ENCODE peak calls at places on chromosomes 16 and 17, in nine cellular contexts. R is BE2C, H is heart left ventricle, W is endothelial cell of umbilical vein, I is right lobe of liver, U is transverse colon, O is left ventricle myocardium inferior, L is ascending aorta, F is psoas muscle. Q is an unnamed sample. For H3K4me1, the result is how much of the 10 kb centered on the place peaks cover.

GRCh38 chr16:72404299-72404698 is 232.3 kb upstream of the PMFBP1 start:
- DNase-seq in R (no peak), H (no peak), W (no peak), I (no peak), U (no peak), O (no peak), L (no peak), F (no peak), Q (no peak)

GRCh38 chr16:28931801-28932225 is at the start of gene CD19:
- DNase-seq in R (no peak), H (no peak), W (no peak), I (no peak), U (no peak), O (no peak), L (no peak), F (no peak), Q (no peak)

GRCh38 chr17:2972749-2973148 is 90.7 kb downstream of the OR1D5 start:
- DNase-seq in R (no peak), H (no peak), W (no peak), I (no peak), U (no peak), O (no peak), L (no peak), F (no peak), Q (no peak)

GRCh38 chr17:66348605-66349165 is 46.3 kb downstream of the PRKCA start:
- DNase-seq in R (peak), H (no peak), W (peak), I (no peak), U (peak), O (no peak), L (no peak), F (no peak), Q (no peak)

GRCh38 chr16:9330036-9330545 is 238.6 kb downstream of the HAPSTR1 start:
- DNase-seq in R (no peak), H (no peak), W (no peak), I (no peak), U (no peak), O (no peak), L (no peak), F (no peak), Q (no peak)

GRCh38 chr16:4115941-4116327 is 308 bp downstream of the ADCY9 start:
- DNase-seq in R (no peak), H (no peak), W (no peak), I (no peak), U (no peak), O (peak), L (no peak), F (no peak), Q (no peak)

GRCh38 chr17:35577826-35578194 is 561 bp downstream of the PEX12 start:
- DNase-seq in R (no peak), H (no peak), W (no peak), I (no peak), U (peak), O (no peak), L (no peak), F (no peak), Q (no peak)

GRCh38 chr16:64950731-64951130 is 171.1 kb downstream of the CDH11 start:
- DNase-seq in R (no peak), H (no peak), W (no peak), I (peak), U (no peak), O (no peak), L (no peak), F (no peak), Q (no peak)

GRCh38 chr16:70717817-70718216 is 32.0 kb upstream of the MTSS2 start:
- DNase-seq in R (no peak), H (no peak), W (no peak), I (no peak), U (no peak), O (no peak), L (no peak), F (no peak), Q (no peak)

GRCh38 chr17:66548158-66548557 is 245.7 kb downstream of the PRKCA start:
- DNase-seq in R (no peak), H (no peak), W (peak), I (no peak), U (no peak), O (no peak), L (no peak), F (no peak), Q (no peak)

GRCh38 chr16:75254359-75254837 is 3.0 kb upstream of the BCAR1 start:
- DNase-seq in R (no peak), H (peak), W (peak), I (no peak), U (peak), O (no peak), L (no peak), F (peak), Q (no peak)

GRCh38 chr16:228151-228855 is 946 bp downstream of the LUC7L start:
- DNase-seq in R (peak), H (no peak), W (no peak), I (no peak), U (no peak), O (no peak), L (no peak), F (no peak), Q (no peak)

GRCh38 chr16:7650446-7650845 is 317.8 kb downstream of the RBFOX1 start:
- DNase-seq in R (no peak), H (no peak), W (no peak), I (no peak), U (no peak), O (no peak), L (no peak), F (no peak), Q (no peak)

GRCh38 chr17:45394913-45395568 is 37.6 kb downstream of the ARHGAP27 start:
- DNase-seq in R (peak), H (peak), W (peak), I (peak), U (peak), O (peak), L (no peak), F (peak), Q (peak)

GRCh38 chr16:6035161-6035560 is 937.6 kb upstream of the EEF2KMT start:
- DNase-seq in R (no peak), H (no peak), W (no peak), I (no peak), U (no peak), O (no peak), L (no peak), F (no peak), Q (no peak)

GRCh38 chr16:58614212-58614611 is 15.4 kb downstream of the CNOT1 start:
- DNase-seq in R (no peak), H (no peak), W (no peak), I (no peak), U (no peak), O (no peak), L (no peak), F (no peak), Q (no peak)

GRCh38 chr16:70391881-70392481 is 45.3 kb downstream of the DDX19A start:
- DNase-seq in R (peak), H (no peak), W (no peak), I (no peak), U (no peak), O (peak), L (no peak), F (peak), Q (peak)

GRCh38 chr16:728131-728889 is 1.4 kb downstream of the HAGHL start:
- DNase-seq in R (peak), H (peak), W (peak), I (no peak), U (peak), O (peak), L (no peak), F (peak), Q (peak)

GRCh38 chr16:75919664-75920063 is 193.4 kb upstream of the CPHXL start:
- DNase-seq in R (no peak), H (no peak), W (no peak), I (no peak), U (no peak), O (no peak), L (no peak), F (no peak), Q (no peak)

GRCh38 chr17:30429155-30429554 is 48.1 kb upstream of the GOSR1 start:
- DNase-seq in R (no peak), H (no peak), W (no peak), I (no peak), U (no peak), O (no peak), L (no peak), F (no peak), Q (no peak)

GRCh38 chr17:62666061-62666800 is 38.8 kb downstream of the MRC2 start:
- DNase-seq in R (no peak), H (peak), W (no peak), I (peak), U (no peak), O (no peak), L (no peak), F (no peak), Q (no peak)

GRCh38 chr17:3972281-3972731 is 8.1 kb upstream of the ATP2A3 start:
- DNase-seq in R (no peak), H (no peak), W (no peak), I (peak), U (peak), O (no peak), L (no peak), F (no peak), Q (no peak)

GRCh38 chr17:75300280-75300679 is 11.0 kb upstream of the SLC25A19 start:
- DNase-seq in R (no peak), H (no peak), W (no peak), I (no peak), U (no peak), O (no peak), L (no peak), F (no peak), Q (no peak)
- H3K4me1 ChIP-seq in R (under half), H (under half), W (under half), I (under half), U (under half), O (under half), L (under half), F (under half), Q (under half)

GRCh38 chr17:48101012-48101720 is at the start of gene CBX1:
- DNase-seq in R (peak), H (peak), W (peak), I (peak), U (peak), O (peak), L (peak), F (peak), Q (peak)

GRCh38 chr17:48100591-48101011 is 677 bp downstream of the CBX1 start:
- DNase-seq in R (no peak), H (no peak), W (no peak), I (peak), U (peak), O (peak), L (no peak), F (peak), Q (peak)

GRCh38 chr17:48093341-48094045 is 7.8 kb downstream of the CBX1 start:
- DNase-seq in R (no peak), H (no peak), W (peak), I (no peak), U (peak), O (no peak), L (no peak), F (no peak), Q (no peak)

GRCh38 chr17:48100160-48100559 is 1.1 kb downstream of the CBX1 start:
- DNase-seq in R (no peak), H (no peak), W (no peak), I (no peak), U (no peak), O (no peak), L (no peak), F (no peak), Q (no peak)

GRCh38 chr17:48095611-48096010 is 5.7 kb downstream of the CBX1 start:
- DNase-seq in R (no peak), H (no peak), W (no peak), I (no peak), U (no peak), O (no peak), L (no peak), F (no peak), Q (no peak)
- TF ChIP-seq CTCF in R (no peak), H (no peak), W (no peak), I (no peak), U (no peak), O (no peak), L (no peak), F (no peak), Q (no peak)

DNA sequence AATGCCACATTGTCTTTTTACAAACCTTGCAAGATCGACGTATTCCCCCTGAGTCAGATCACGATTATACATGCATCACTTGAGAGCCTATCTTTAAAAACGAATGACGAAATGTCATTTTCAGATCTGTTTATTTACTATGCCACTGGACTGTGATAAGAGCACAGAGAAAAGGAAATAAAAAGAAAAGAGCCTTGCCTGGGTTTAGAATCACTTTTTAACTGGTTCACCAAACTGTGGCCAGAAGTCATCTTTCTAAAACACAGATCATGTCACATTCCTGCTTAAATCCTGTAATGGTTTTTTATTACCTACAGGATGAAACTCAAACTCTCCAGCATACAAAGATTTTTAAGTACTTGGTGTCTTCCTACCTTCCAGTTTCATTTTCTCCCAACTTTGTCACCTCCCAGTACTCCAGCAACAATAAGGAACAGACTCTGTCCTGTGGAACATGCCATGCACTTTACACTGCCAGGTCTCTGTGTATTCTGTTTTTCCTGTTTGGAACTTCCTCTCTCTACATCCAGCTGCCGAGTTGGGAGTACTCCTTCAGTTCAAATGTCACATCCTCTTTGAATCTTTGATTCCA is 91.5 kb downstream of the SNX11 start:
- DNase-seq in R (no peak), H (no peak), W (no peak), I (no peak), U (peak), O (no peak), L (no peak), F (no peak), Q (no peak)
- H3K4me1 ChIP-seq in R (under half), H (under half), W (under half), I (under half), U (under half), O (under half), L (under half), F (under half), Q (under half)

GRCh38 chr16:17367932-17368331 is 102.8 kb downstream of the XYLT1 start:
- DNase-seq in R (peak), H (no peak), W (no peak), I (no peak), U (peak), O (no peak), L (no peak), F (no peak), Q (peak)
- TF ChIP-seq CTCF in R (peak), H (no peak), W (no peak), I (no peak), U (no peak), O (no peak), L (no peak), F (no peak), Q (no peak)

GRCh38 chr17:76556759-76557367 is 17.0 kb downstream of the PRCD start:
- DNase-seq in R (no peak), H (no peak), W (no peak), I (no peak), U (peak), O (no peak), L (no peak), F (no peak), Q (no peak)

GRCh38 chr17:76560036-76560876 is 20.4 kb downstream of the PRCD start:
- DNase-seq in R (no peak), H (no peak), W (no peak), I (no peak), U (no peak), O (no peak), L (no peak), F (no peak), Q (no peak)

GRCh38 chr17:76557368-76558209 is 17.7 kb downstream of the PRCD start:
- DNase-seq in R (peak), H (peak), W (peak), I (peak), U (peak), O (peak), L (peak), F (peak), Q (peak)

GRCh38 chr17:76560877-76561221 is 21.0 kb downstream of the PRCD start:
- DNase-seq in R (no peak), H (no peak), W (no peak), I (no peak), U (no peak), O (no peak), L (no peak), F (no peak), Q (no peak)

GRCh38 chr17:76558210-76559095 is 18.6 kb downstream of the PRCD start:
- DNase-seq in R (no peak), H (no peak), W (peak), I (no peak), U (no peak), O (no peak), L (no peak), F (no peak), Q (no peak)
- H3K4me1 ChIP-seq in R (under half), H (under half), W (under half), I (under half), U (under half), O (half or more), L (under half), F (half or more), Q (under half)

GRCh38 chr17:6843241-6843890 is 11.8 kb upstream of the TEKT1 start:
- DNase-seq in R (no peak), H (no peak), W (peak), I (no peak), U (no peak), O (no peak), L (no peak), F (no peak), Q (no peak)
- TF ChIP-seq CTCF in R (peak), H (peak), W (peak), I (peak), U (peak), O (peak), L (peak), F (peak), Q (peak)

GRCh38 chr17:60157487-60158040 is 7.8 kb downstream of the CA4 start:
- DNase-seq in R (peak), H (no peak), W (no peak), I (no peak), U (no peak), O (no peak), L (no peak), F (no peak), Q (no peak)
- H3K4me1 ChIP-seq in R (under half), H (under half), W (under half), I (under half), U (under half), O (half or more), L (under half), F (under half), Q (under half)

GRCh38 chr17:77894126-77894956 is 64.2 kb upstream of the TNRC6C start:
- DNase-seq in R (no peak), H (peak), W (no peak), I (peak), U (peak), O (no peak), L (no peak), F (no peak), Q (no peak)

GRCh38 chr17:77892031-77892430 is 66.5 kb upstream of the TNRC6C start:
- DNase-seq in R (no peak), H (no peak), W (no peak), I (no peak), U (no peak), O (no peak), L (no peak), F (no peak), Q (no peak)

GRCh38 chr17:77891602-77892001 is 66.9 kb upstream of the TNRC6C start:
- DNase-seq in R (no peak), H (no peak), W (no peak), I (no peak), U (no peak), O (no peak), L (no peak), F (no peak), Q (no peak)

GRCh38 chr17:77893144-77894044 is 65.1 kb upstream of the TNRC6C start:
- DNase-seq in R (no peak), H (peak), W (no peak), I (no peak), U (no peak), O (no peak), L (no peak), F (no peak), Q (no peak)

GRCh38 chr17:77892469-77893143 is 65.9 kb upstream of the TNRC6C start:
- DNase-seq in R (peak), H (peak), W (no peak), I (peak), U (no peak), O (no peak), L (no peak), F (no peak), Q (no peak)
- TF ChIP-seq CTCF in R (peak), H (no peak), W (peak), I (no peak), U (no peak), O (no peak), L (no peak), F (no peak), Q (no peak)